ENCODE peak calls at places on chromosomes 13 and 19, in ten cellular contexts. V is GF-D8; L is cardiac muscle cell; O is putamen; F is stimulated activated CD8-positive, alpha-beta memory T cell treated with anti-CD3 and anti-CD28 coated beads, Interleukin-2, amount 100 ng/mL, for 1 hour; K is nephron progenitor cell; R is NAMALWA; Q is ELF-1; T is NCI-H2171; S is T-helper 17 cell. A is an unnamed sample.

GRCh38 chr13:49454388-49455015 is 10.4 kb downstream of the SETDB2 start:
- DNase-seq in V (no peak), L (no peak), O (no peak), F (no peak), K (no peak), R (peak; percentile 73), Q (no peak), T (no peak), S (no peak), A (no peak)

GRCh38 chr13:114130708-114131580 is 1.5 kb downstream of the RASA3 start:
- DNase-seq in V (peak; percentile 59), L (peak; percentile 57), O (peak; percentile 47), F (peak; percentile 36), K (peak; percentile 59), R (peak; percentile 52), Q (peak; percentile 84), T (peak; percentile 45), S (peak; percentile 55), A (peak; percentile 71)

GRCh38 chr19:31066385-31066784 is 282.9 kb downstream of the TSHZ3 start:
- DNase-seq in V (no peak), L (no peak), O (no peak), F (no peak), K (no peak), R (no peak), Q (peak; percentile 3), T (no peak), S (no peak), A (no peak)

GRCh38 chr19:38679839-38680238 is 32.4 kb downstream of the ACTN4 start:
- DNase-seq in V (no peak), L (no peak), O (no peak), F (no peak), K (no peak), R (no peak), Q (no peak), T (no peak), S (no peak), A (no peak)

GRCh38 chr19:49133621-49134454 is 14.5 kb downstream of the PPFIA3 start:
- DNase-seq in V (no peak), L (peak; percentile 33), O (no peak), F (no peak), K (no peak), R (peak; percentile 58), Q (peak; percentile 90), T (no peak), S (peak; percentile 46), A (no peak)

GRCh38 chr19:18562086-18562485 is 4.4 kb downstream of the KXD1 start:
- DNase-seq in V (no peak), L (no peak), O (no peak), F (no peak), K (no peak), R (no peak), Q (no peak), T (no peak), S (no peak), A (no peak)

GRCh38 chr19:35995655-35995993 is 636 bp downstream of the SDHAF1 start:
- DNase-seq in V (no peak), L (peak; percentile 65), O (no peak), F (no peak), K (peak; percentile 49), R (peak; percentile 73), Q (peak; percentile 75), T (no peak), S (no peak), A (no peak)

GRCh38 chr13:94312511-94313191 is 166.8 kb downstream of the DCT start:
- DNase-seq in V (no peak), L (no peak), O (no peak), F (no peak), K (peak; percentile 12), R (no peak), Q (no peak), T (no peak), S (no peak), A (peak; percentile 76)

GRCh38 chr13:100872761-100873160 is 198.2 kb upstream of the TMTC4 start:
- DNase-seq in V (no peak), L (no peak), O (no peak), F (no peak), K (no peak), R (no peak), Q (no peak), T (no peak), S (no peak), A (no peak)

GRCh38 chr13:112477070-112477619 is 101.0 kb downstream of the SPACA7 start:
- DNase-seq in V (no peak), L (no peak), O (no peak), F (no peak), K (no peak), R (no peak), Q (no peak), T (no peak), S (no peak), A (no peak)

GRCh38 chr13:42699922-42700321 is 81.5 kb upstream of the FAM216B start:
- DNase-seq in V (no peak), L (no peak), O (no peak), F (no peak), K (no peak), R (no peak), Q (no peak), T (no peak), S (no peak), A (no peak)

GRCh38 chr13:112968380-112968909 is 569 bp upstream of the MCF2L start:
- DNase-seq in V (no peak), L (peak; percentile 39), O (no peak), F (no peak), K (peak; percentile 53), R (no peak), Q (no peak), T (peak; percentile 77), S (peak; percentile 38), A (peak; percentile 33)

GRCh38 chr13:49448753-49449152 is 4.7 kb downstream of the SETDB2 start:
- DNase-seq in V (no peak), L (no peak), O (no peak), F (no peak), K (no peak), R (no peak), Q (no peak), T (no peak), S (no peak), A (no peak)

GRCh38 chr13:48493851-48494250 is 39.0 kb downstream of the RCBTB2 start:
- DNase-seq in V (no peak), L (no peak), O (no peak), F (no peak), K (no peak), R (no peak), Q (no peak), T (no peak), S (no peak), A (no peak)

GRCh38 chr13:31200636-31200970 is 828 bp downstream of the B3GLCT start:
- DNase-seq in V (no peak), L (peak; percentile 74), O (no peak), F (peak; percentile 17), K (peak; percentile 71), R (no peak), Q (peak; percentile 53), T (no peak), S (peak; percentile 31), A (no peak)

GRCh38 chr13:99617474-99618255 is 116.4 kb downstream of the TM9SF2 start:
- DNase-seq in V (no peak), L (peak; percentile 70), O (no peak), F (no peak), K (peak; percentile 62), R (peak; percentile 85), Q (peak; percentile 67), T (no peak), S (no peak), A (no peak)

GRCh38 chr19:44653977-44654784 is 10.5 kb downstream of the PVR start:
- DNase-seq in V (no peak), L (peak; percentile 53), O (no peak), F (peak; percentile 50), K (peak; percentile 58), R (peak; percentile 93), Q (peak; percentile 57), T (no peak), S (peak; percentile 51), A (no peak)

GRCh38 chr19:45187421-45188100 is 9.0 kb downstream of the BLOC1S3 start:
- DNase-seq in V (no peak), L (peak; percentile 71), O (no peak), F (no peak), K (peak; percentile 35), R (peak; percentile 75), Q (peak; percentile 43), T (peak; percentile 75), S (no peak), A (no peak)

GRCh38 chr13:41590643-41591042 is 133.3 kb downstream of the RGCC start:
- DNase-seq in V (no peak), L (no peak), O (no peak), F (no peak), K (no peak), R (no peak), Q (no peak), T (no peak), S (no peak), A (no peak)

GRCh38 chr19:30690935-30691505 is 318.8 kb downstream of the ZNF536 start:
- DNase-seq in V (no peak), L (no peak), O (no peak), F (no peak), K (peak; percentile 39), R (no peak), Q (peak; percentile 60), T (no peak), S (no peak), A (no peak)

GRCh38 chr13:99803141-99803540 is 168.4 kb downstream of the ZIC5 start:
- DNase-seq in V (no peak), L (no peak), O (peak; percentile 53), F (no peak), K (no peak), R (no peak), Q (no peak), T (no peak), S (no peak), A (no peak)

A was measured in NCI-H187 treated with DMSO at 0.1 percent for 48 hours.